ENCODE peak calls at places on chromosomes 7 and 10, in six cellular contexts. F is astrocyte of the cerebellum, H is right atrium auricular region, U is astrocyte, B is endothelial cell, Y is glutamatergic neuron. X is an unnamed sample.

GRCh38 chr7:131159961-131160361 is 167.7 kb upstream of the MKLN1 start:
- DNase-seq in F (peak), H (no peak), U (peak), B (no peak), Y (no peak), X (no peak)

GRCh38 chr7:41824284-41824683 is 121.4 kb upstream of the INHBA start:
- DNase-seq in F (no peak), H (no peak), U (no peak), B (no peak), Y (no peak), X (no peak)

GRCh38 chr7:1668932-1669485 is 1.1 kb upstream of the ELFN1 start:
- DNase-seq in F (no peak), H (no peak), U (peak), B (no peak), Y (peak), X (no peak)

GRCh38 chr7:25180592-25180923 is 47.7 kb downstream of the NPVF start:
- DNase-seq in F (no peak), H (no peak), U (no peak), B (no peak), Y (no peak), X (no peak)

GRCh38 chr7:80496586-80496985 is 15.3 kb downstream of the GNAT3 start:
- DNase-seq in F (no peak), H (no peak), U (peak), B (no peak), Y (no peak), X (no peak)

GRCh38 chr7:2670720-2671391 is 17.1 kb upstream of the AMZ1 start:
- DNase-seq in F (peak), H (peak), U (no peak), B (peak), Y (peak), X (peak)

GRCh38 chr10:131453772-131454634 is 142.5 kb upstream of the TCERG1L start:
- DNase-seq in F (no peak), H (peak), U (no peak), B (peak), Y (peak), X (peak)

GRCh38 chr10:88456730-88457129 is 126.4 kb downstream of the RNLS start:
- DNase-seq in F (peak), H (no peak), U (peak), B (no peak), Y (no peak), X (no peak)

GRCh38 chr7:54888067-54888735 is 129.2 kb upstream of the SEC61G start:
- DNase-seq in F (no peak), H (no peak), U (no peak), B (peak), Y (peak), X (peak)

GRCh38 chr10:12961416-12961815 is 40.1 kb downstream of the CCDC3 start:
- DNase-seq in F (no peak), H (no peak), U (no peak), B (no peak), Y (no peak), X (no peak)
- TF ChIP-seq CTCF in F (no peak), H (no peak), U (no peak), B (no peak), Y (no peak), X (no peak)

GRCh38 chr10:70267161-70267933 is 16.5 kb downstream of the NPFFR1 start:
- DNase-seq in F (peak), H (no peak), U (peak), B (peak), Y (no peak), X (peak)
- TF ChIP-seq CTCF in F (peak), H (peak), U (peak), B (peak), Y (no peak), X (peak)

GRCh38 chr7:140238778-140239652 is 62.2 kb upstream of the KDM7A start:
- DNase-seq in F (no peak), H (no peak), U (no peak), B (no peak), Y (no peak), X (peak)
- TF ChIP-seq CTCF in F (no peak), H (no peak), U (no peak), B (no peak), Y (no peak), X (no peak)

DNA sequence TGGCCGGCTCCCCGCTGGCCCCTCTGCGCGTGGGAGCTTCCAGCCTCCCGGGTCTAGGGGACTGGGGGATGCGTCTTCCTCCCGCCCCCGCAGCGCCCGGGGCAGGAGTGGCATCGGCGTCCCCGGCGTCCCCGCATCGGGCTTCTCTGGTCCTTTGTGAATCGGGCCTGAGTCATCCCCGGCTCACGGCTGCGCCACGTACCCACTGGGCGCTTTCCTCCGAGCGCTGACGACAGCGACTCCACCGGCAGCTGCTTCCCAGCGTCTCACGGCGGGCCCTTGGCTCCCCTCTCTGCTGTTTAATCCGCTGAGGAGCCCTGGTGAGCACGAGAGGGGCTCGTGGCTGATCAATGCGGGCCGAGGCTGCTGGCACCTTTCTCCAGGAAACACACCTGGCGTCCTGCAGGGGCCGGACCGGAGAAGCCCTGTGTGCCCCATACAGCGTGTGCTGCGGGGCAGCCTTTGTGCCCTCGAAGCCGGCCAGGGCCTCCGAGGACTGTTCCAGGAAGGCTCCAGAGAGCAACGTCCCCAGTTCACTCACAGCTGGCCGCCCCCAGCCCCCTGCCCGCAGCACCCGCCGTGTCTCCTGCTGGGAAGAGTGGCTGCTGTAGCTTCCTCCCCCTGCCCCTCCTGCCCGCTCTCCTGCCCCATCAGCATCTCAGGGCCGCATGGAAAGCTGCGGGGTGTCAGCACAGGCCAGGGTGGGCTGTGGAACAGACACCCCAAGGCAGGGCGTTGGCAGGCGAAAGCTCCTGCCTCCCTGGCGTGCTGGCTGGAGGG is 95.5 kb upstream of the DIP2C start:
- DNase-seq in F (peak), H (peak), U (peak), B (peak), Y (peak), X (peak)
- TF ChIP-seq CTCF in F (peak), H (no peak), U (peak), B (no peak), Y (no peak), X (no peak)